ENCODE peak calls at places on chromosomes 13 and 19, in four cellular contexts. One of them, this sample, is unnamed.

GRCh38 chr19:2287585-2287984 is 5.6 kb upstream of the PEAK3 start:
- DNase-seq in H1: no peak
- DNase-seq in GM12878: no peak
- DNase-seq in K562: no peak
- DNase-seq in this sample: no peak

GRCh38 chr13:39281539-39282150 is 243.4 kb downstream of the NHLRC3 start:
- DNase-seq in H1: no peak
- DNase-seq in GM12878: no peak
- DNase-seq in K562: no peak
- DNase-seq in this sample: no peak

GRCh38 chr13:99542788-99543406 is 41.6 kb downstream of the TM9SF2 start:
- DNase-seq in GM12878: peak
- DNase-seq in K562: no peak
- DNase-seq in H1: no peak
- DNase-seq in this sample: no peak

GRCh38 chr13:48653074-48654054 is at the start of gene CYSLTR2:
- DNase-seq in H1: no peak
- DNase-seq in GM12878: peak
- DNase-seq in K562: no peak
- DNase-seq in this sample: peak

GRCh38 chr13:46288570-46289259 is 77.0 kb downstream of the LRRC63 start:
- DNase-seq in H1: no peak
- DNase-seq in K562: peak
- DNase-seq in GM12878: peak
- DNase-seq in this sample: peak

GRCh38 chr13:98447881-98448641 is 128.8 kb downstream of the STK24 start:
- DNase-seq in GM12878: no peak
- DNase-seq in H1: no peak
- DNase-seq in K562: no peak
- DNase-seq in this sample: peak

GRCh38 chr13:43309301-43309700 is 285.9 kb downstream of the DNAJC15 start:
- DNase-seq in GM12878: no peak
- DNase-seq in H1: no peak
- DNase-seq in K562: no peak
- DNase-seq in this sample: no peak

GRCh38 chr13:73981595-73981994 is 152.6 kb downstream of the KLF12 start:
- DNase-seq in GM12878: no peak
- DNase-seq in H1: no peak
- DNase-seq in K562: no peak
- DNase-seq in this sample: no peak

GRCh38 chr13:42048625-42049453 is at the start of gene DGKH:
- DNase-seq in GM12878: no peak
- DNase-seq in H1: no peak
- DNase-seq in K562: peak
- DNase-seq in this sample: peak

GRCh38 chr13:49563513-49563912 is 21.8 kb downstream of the RCBTB1 start:
- DNase-seq in K562: no peak
- DNase-seq in GM12878: no peak
- DNase-seq in H1: no peak
- DNase-seq in this sample: no peak

GRCh38 chr19:23571175-23571574 is 115.8 kb downstream of the ZNF675 start:
- DNase-seq in H1: no peak
- DNase-seq in K562: no peak
- DNase-seq in GM12878: no peak
- DNase-seq in this sample: no peak

GRCh38 chr13:32731576-32731975 is 145.3 kb downstream of the PDS5B start:
- DNase-seq in K562: no peak
- DNase-seq in GM12878: no peak
- DNase-seq in H1: no peak
- DNase-seq in this sample: no peak

GRCh38 chr19:55698256-55698655 is 23.2 kb downstream of the EPN1 start:
- DNase-seq in H1: no peak
- DNase-seq in GM12878: no peak
- DNase-seq in K562: no peak
- DNase-seq in this sample: no peak

GRCh38 chr13:99218969-99219368 is 18.3 kb downstream of the UBAC2 start:
- DNase-seq in K562: no peak
- DNase-seq in GM12878: peak
- DNase-seq in H1: no peak
- DNase-seq in this sample: no peak

GRCh38 chr19:29119582-29119981 is 93.4 kb downstream of the UQCRFS1 start:
- DNase-seq in H1: no peak
- DNase-seq in GM12878: no peak
- DNase-seq in K562: no peak
- DNase-seq in this sample: peak

GRCh38 chr19:1102407-1103106 is 1.2 kb upstream of the GPX4 start:
- DNase-seq in H1: no peak
- DNase-seq in K562: no peak
- DNase-seq in GM12878: peak
- DNase-seq in this sample: no peak

GRCh38 chr19:2045501-2046045 is 5.5 kb downstream of the MKNK2 start:
- DNase-seq in GM12878: no peak
- DNase-seq in H1: no peak
- DNase-seq in K562: no peak
- DNase-seq in this sample: no peak

GRCh38 chr13:73173160-73173905 is 114.5 kb downstream of the KLF5 start:
- DNase-seq in K562: no peak
- DNase-seq in GM12878: no peak
- DNase-seq in H1: no peak
- DNase-seq in this sample: no peak

GRCh38 chr13:53048880-53049279 is 20.3 kb downstream of the OLFM4 start:
- DNase-seq in GM12878: no peak
- DNase-seq in K562: no peak
- DNase-seq in H1: no peak
- DNase-seq in this sample: no peak

GRCh38 chr19:43656436-43656835 is 13.5 kb downstream of the PLAUR start:
- DNase-seq in K562: no peak
- DNase-seq in GM12878: no peak
- DNase-seq in H1: no peak
- DNase-seq in this sample: no peak

GRCh38 chr19:4029247-4029614 is 21.7 kb downstream of the PIAS4 start:
- DNase-seq in K562: no peak
- DNase-seq in H1: no peak
- DNase-seq in GM12878: no peak
- DNase-seq in this sample: no peak

GRCh38 chr13:104024416-104025170 is 958.4 kb upstream of the SLC10A2 start:
- DNase-seq in K562: no peak
- DNase-seq in GM12878: no peak
- DNase-seq in H1: no peak
- DNase-seq in this sample: no peak

GRCh38 chr13:65330287-65330686 is 1899.8 kb downstream of the PCDH9 start:
- DNase-seq in GM12878: no peak
- DNase-seq in K562: no peak
- DNase-seq in H1: no peak
- DNase-seq in this sample: no peak

GRCh38 chr19:56934438-56935090 is 94.0 kb upstream of the PEG3 start:
- DNase-seq in H1: no peak
- DNase-seq in K562: no peak
- DNase-seq in GM12878: no peak
- DNase-seq in this sample: no peak

GRCh38 chr19:18206018-18206417 is 2.2 kb upstream of the RAB3A start:
- DNase-seq in GM12878: no peak
- DNase-seq in H1: no peak
- DNase-seq in K562: no peak
- DNase-seq in this sample: no peak

GRCh38 chr13:50198508-50198907 is 183.3 kb downstream of the KCNRG start:
- DNase-seq in H1: no peak
- DNase-seq in K562: no peak
- DNase-seq in GM12878: no peak
- DNase-seq in this sample: no peak

GRCh38 chr13:64453831-64454230 is 2776.3 kb downstream of the PCDH9 start:
- DNase-seq in GM12878: no peak
- DNase-seq in H1: no peak
- DNase-seq in K562: no peak
- DNase-seq in this sample: peak

GRCh38 chr19:19627716-19628498 is at the start of gene LPAR2:
- DNase-seq in GM12878: no peak
- DNase-seq in K562: no peak
- DNase-seq in H1: no peak
- DNase-seq in this sample: peak

GRCh38 chr19:6210721-6211600 is 68.8 kb downstream of the MLLT1 start:
- DNase-seq in K562: no peak
- DNase-seq in H1: no peak
- DNase-seq in GM12878: no peak
- DNase-seq in this sample: no peak

GRCh38 chr13:67183151-67183550 is 47.0 kb downstream of the PCDH9 start:
- DNase-seq in K562: no peak
- DNase-seq in GM12878: no peak
- DNase-seq in H1: no peak
- DNase-seq in this sample: no peak

GRCh38 chr19:52936151-52936957 is 13.1 kb upstream of the ZNF888 start:
- DNase-seq in K562: peak
- DNase-seq in GM12878: peak
- DNase-seq in H1: no peak
- DNase-seq in this sample: no peak

GRCh38 chr13:77800219-77800618 is 102.7 kb downstream of the SLAIN1 start:
- DNase-seq in GM12878: no peak
- DNase-seq in K562: no peak
- DNase-seq in H1: no peak
- DNase-seq in this sample: no peak

GRCh38 chr19:6233051-6233826 is 46.5 kb downstream of the MLLT1 start:
- DNase-seq in K562: no peak
- DNase-seq in H1: no peak
- DNase-seq in GM12878: no peak
- DNase-seq in this sample: no peak

GRCh38 chr13:66087149-66087780 is 1142.9 kb downstream of the PCDH9 start:
- DNase-seq in H1: no peak
- DNase-seq in K562: no peak
- DNase-seq in GM12878: no peak
- DNase-seq in this sample: no peak

GRCh38 chr13:110089815-110090214 is 217.1 kb downstream of the COL4A1 start:
- DNase-seq in K562: no peak
- DNase-seq in GM12878: no peak
- DNase-seq in H1: no peak
- DNase-seq in this sample: no peak
- TF ChIP-seq NRF1 in K562: no peak
- TF ChIP-seq NRF1 in GM12878: no peak
- TF ChIP-seq NRF1 in H1: no peak
- TF ChIP-seq NRF1 in this sample: no peak

DNA sequence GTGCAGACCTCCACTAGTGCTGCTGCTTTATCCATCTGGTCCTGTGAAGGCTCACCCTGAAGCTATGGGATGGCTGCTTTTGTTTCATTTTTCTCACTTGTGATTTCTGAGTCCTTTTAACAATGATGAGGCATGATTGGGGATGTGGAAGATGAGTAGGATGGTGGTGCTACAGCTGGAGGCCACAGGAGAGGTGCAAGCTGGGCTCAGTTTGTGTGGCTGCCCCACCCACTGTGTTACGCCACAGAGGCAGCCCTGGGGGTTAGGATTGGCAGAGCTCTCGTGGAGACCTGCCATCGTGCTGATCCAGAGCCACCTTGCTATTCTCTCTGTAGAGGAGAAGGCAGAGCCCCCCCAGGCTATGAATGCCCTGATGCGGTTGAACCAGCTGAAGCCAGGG is 19.6 kb upstream of the QTRT1 start:
- DNase-seq in K562: no peak
- DNase-seq in GM12878: no peak
- DNase-seq in H1: no peak
- DNase-seq in this sample: no peak
- H2AFZ ChIP-seq in K562: no peak
- H2AFZ ChIP-seq in GM12878: no peak
- H2AFZ ChIP-seq in H1: no peak
- H2AFZ ChIP-seq in this sample: no peak

GRCh38 chr19:48837081-48837524 is 812 bp upstream of the HSD17B14 start:
- DNase-seq in H1: peak
- DNase-seq in GM12878: peak
- DNase-seq in K562: no peak
- DNase-seq in this sample: peak
- TF ChIP-seq NRF1 in H1: no peak
- TF ChIP-seq NRF1 in GM12878: no peak
- TF ChIP-seq NRF1 in K562: no peak
- TF ChIP-seq NRF1 in this sample: no peak

DNA sequence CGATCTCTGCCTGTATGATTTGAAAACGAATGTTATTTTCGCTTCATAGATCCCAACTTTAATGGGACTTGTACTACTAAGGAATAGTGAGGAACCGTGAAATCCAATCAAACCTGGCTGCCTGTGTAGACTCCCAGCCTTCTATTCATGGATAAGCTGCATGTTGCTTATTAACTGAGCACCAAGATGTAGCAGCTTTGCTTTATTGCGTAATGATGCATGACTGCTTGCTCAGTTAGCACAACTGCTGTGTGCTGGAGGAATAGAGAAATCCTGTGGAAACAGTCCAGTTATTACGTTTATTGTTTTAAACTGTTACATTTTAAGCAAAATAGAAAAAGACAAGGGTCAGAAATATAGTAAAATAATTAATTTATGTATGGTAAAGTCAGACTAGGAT is 108.2 kb downstream of the SHISA2 start:
- DNase-seq in GM12878: no peak
- DNase-seq in K562: no peak
- DNase-seq in H1: no peak
- DNase-seq in this sample: no peak
- H2AFZ ChIP-seq in GM12878: no peak
- H2AFZ ChIP-seq in K562: no peak
- H2AFZ ChIP-seq in H1: no peak
- H2AFZ ChIP-seq in this sample: no peak

GRCh38 chr13:24267801-24268200 is 41.6 kb upstream of the C1QTNF9 start:
- DNase-seq in K562: no peak
- DNase-seq in H1: no peak
- DNase-seq in GM12878: no peak
- DNase-seq in this sample: no peak

GRCh38 chr13:24267283-24267682 is 42.1 kb upstream of the C1QTNF9 start:
- DNase-seq in K562: no peak
- DNase-seq in H1: no peak
- DNase-seq in GM12878: peak
- DNase-seq in this sample: no peak

GRCh38 chr13:24263652-24264051 is 45.7 kb upstream of the C1QTNF9 start:
- DNase-seq in K562: no peak
- DNase-seq in GM12878: no peak
- DNase-seq in H1: no peak
- DNase-seq in this sample: no peak

GRCh38 chr13:24265453-24265852 is 43.9 kb upstream of the C1QTNF9 start:
- DNase-seq in K562: no peak
- DNase-seq in H1: no peak
- DNase-seq in GM12878: no peak
- DNase-seq in this sample: no peak

DNA sequence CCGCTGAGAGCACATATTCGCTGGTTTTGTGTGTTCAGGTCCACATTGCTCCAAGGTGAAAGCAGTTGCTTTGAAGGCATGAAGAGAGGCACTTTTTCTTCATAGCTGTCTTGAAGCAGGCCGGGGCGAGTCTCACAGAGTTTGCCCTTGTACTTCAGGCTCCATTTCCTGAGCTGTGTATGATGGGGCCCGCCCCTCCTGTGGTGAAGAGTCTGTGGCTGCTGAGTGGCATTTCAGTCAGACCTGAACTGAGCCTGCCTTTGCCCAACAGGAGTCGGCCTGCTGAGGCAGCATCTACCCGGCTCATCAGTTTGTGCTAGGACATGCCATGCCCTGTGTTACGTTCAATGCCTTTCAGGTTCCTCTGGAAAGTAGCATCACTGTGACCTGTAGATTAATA is 44.4 kb upstream of the C1QTNF9 start:
- DNase-seq in H1: no peak
- DNase-seq in K562: no peak
- DNase-seq in GM12878: no peak
- DNase-seq in this sample: no peak
- TF ChIP-seq NRF1 in H1: no peak
- TF ChIP-seq NRF1 in K562: no peak
- TF ChIP-seq NRF1 in GM12878: no peak
- TF ChIP-seq NRF1 in this sample: no peak

GRCh38 chr13:106630650-106631049 is 62.7 kb upstream of the ARGLU1 start:
- DNase-seq in GM12878: no peak
- DNase-seq in K562: no peak
- DNase-seq in H1: no peak
- DNase-seq in this sample: no peak
- H2AFZ ChIP-seq in GM12878: no peak
- H2AFZ ChIP-seq in K562: no peak
- H2AFZ ChIP-seq in H1: no peak
- H2AFZ ChIP-seq in this sample: no peak